ENCODE peak calls at places on chromosomes 4 and X, in seven cellular contexts. One of them, this sample, is unnamed.

GRCh38 chrX:45358417-45358816 is 157.7 kb upstream of the DIPK2B start:
- DNase-seq in WERI-Rb-1: no peak
- DNase-seq in uterus: no peak
- DNase-seq in lung: no peak
- DNase-seq in CD4-positive, CD25-positive, alpha-beta regulatory T cell: no peak
- DNase-seq in EL: no peak
- DNase-seq in choroid plexus epithelial cell: no peak
- DNase-seq in this sample: no peak

GRCh38 chrX:53284684-53285447 is 3.5 kb upstream of the IQSEC2 start:
- DNase-seq in WERI-Rb-1: peak; percentile 66
- DNase-seq in uterus: peak; percentile 57
- DNase-seq in lung: peak; percentile 56
- DNase-seq in CD4-positive, CD25-positive, alpha-beta regulatory T cell: peak; percentile 48
- DNase-seq in EL: peak; percentile 34
- DNase-seq in choroid plexus epithelial cell: peak; percentile 43
- DNase-seq in this sample: peak; percentile 40

GRCh38 chr4:108851346-108851745 is 88.5 kb upstream of the ETNPPL start:
- DNase-seq in WERI-Rb-1: no peak
- DNase-seq in uterus: no peak
- DNase-seq in lung: no peak
- DNase-seq in CD4-positive, CD25-positive, alpha-beta regulatory T cell: no peak
- DNase-seq in EL: no peak
- DNase-seq in choroid plexus epithelial cell: peak; percentile 13
- DNase-seq in this sample: no peak

GRCh38 chr4:175927121-175927520 is 115.1 kb upstream of the GPM6A start:
- DNase-seq in WERI-Rb-1: no peak
- DNase-seq in uterus: no peak
- DNase-seq in lung: no peak
- DNase-seq in CD4-positive, CD25-positive, alpha-beta regulatory T cell: no peak
- DNase-seq in EL: no peak
- DNase-seq in choroid plexus epithelial cell: peak; percentile 6
- DNase-seq in this sample: no peak

GRCh38 chr4:150699599-150699998 is 117.6 kb downstream of the MAB21L2 start:
- DNase-seq in WERI-Rb-1: no peak
- DNase-seq in uterus: no peak
- DNase-seq in lung: no peak
- DNase-seq in CD4-positive, CD25-positive, alpha-beta regulatory T cell: no peak
- DNase-seq in EL: peak; percentile 4
- DNase-seq in choroid plexus epithelial cell: no peak
- DNase-seq in this sample: no peak

GRCh38 chr4:11566440-11567022 is 137.8 kb upstream of the HS3ST1 start:
- DNase-seq in WERI-Rb-1: no peak
- DNase-seq in uterus: no peak
- DNase-seq in lung: no peak
- DNase-seq in CD4-positive, CD25-positive, alpha-beta regulatory T cell: no peak
- DNase-seq in EL: no peak
- DNase-seq in choroid plexus epithelial cell: peak; percentile 53
- DNase-seq in this sample: no peak

GRCh38 chr4:26088433-26088928 is 174.5 kb downstream of the SMIM20 start:
- DNase-seq in WERI-Rb-1: no peak
- DNase-seq in uterus: no peak
- DNase-seq in lung: no peak
- DNase-seq in CD4-positive, CD25-positive, alpha-beta regulatory T cell: no peak
- DNase-seq in EL: peak; percentile 85
- DNase-seq in choroid plexus epithelial cell: peak; percentile 65
- DNase-seq in this sample: peak; percentile 12

GRCh38 chr4:87677731-87678130 is 27.7 kb downstream of the DMP1 start:
- DNase-seq in WERI-Rb-1: no peak
- DNase-seq in uterus: peak; percentile 45
- DNase-seq in lung: no peak
- DNase-seq in CD4-positive, CD25-positive, alpha-beta regulatory T cell: no peak
- DNase-seq in EL: no peak
- DNase-seq in choroid plexus epithelial cell: peak; percentile 26
- DNase-seq in this sample: no peak

GRCh38 chr4:78004270-78004669 is 52.9 kb upstream of the FRAS1 start:
- DNase-seq in WERI-Rb-1: no peak
- DNase-seq in uterus: no peak
- DNase-seq in lung: no peak
- DNase-seq in CD4-positive, CD25-positive, alpha-beta regulatory T cell: no peak
- DNase-seq in EL: peak; percentile 1
- DNase-seq in choroid plexus epithelial cell: no peak
- DNase-seq in this sample: no peak

This sample was measured in CD4-positive, alpha-beta memory T cell.